ENCODE peak calls at places on chromosome 20, in six cellular contexts. J is H1, H is GM12878, W is GM12891, T is K562, S is HepG2. L is an unnamed sample.

GRCh38 chr20:25246182-25246943 is 1.5 kb upstream of the PYGB start:
- DNase-seq in S (no peak), W (no peak), T (no peak), H (no peak), J (no peak), L (no peak)

GRCh38 chr20:49284818-49285217 is 7.0 kb upstream of the ZNFX1 start:
- DNase-seq in T (no peak), S (no peak), W (no peak), H (no peak), J (no peak), L (no peak)

GRCh38 chr20:44928595-44928994 is 18.7 kb downstream of the PABPC1L start:
- DNase-seq in H (no peak), S (no peak), T (no peak), J (no peak), W (no peak), L (no peak)

GRCh38 chr20:8749986-8750385 is 318.9 kb upstream of the PLCB4 start:
- DNase-seq in W (no peak), H (no peak), J (no peak), T (no peak), S (no peak), L (no peak)

GRCh38 chr20:19815553-19815991 is 57.5 kb downstream of the RIN2 start:
- DNase-seq in H (no peak), W (no peak), S (peak; percentile 70), J (no peak), T (no peak), L (no peak)

GRCh38 chr20:8334641-8335040 is 202.6 kb downstream of the PLCB1 start:
- DNase-seq in W (no peak), J (no peak), T (no peak), H (no peak), S (peak; percentile 64), L (no peak)

GRCh38 chr20:21323640-21324039 is 20.5 kb downstream of the XRN2 start:
- DNase-seq in T (peak; percentile 55), W (no peak), S (no peak), J (no peak), H (no peak), L (no peak)

GRCh38 chr20:23565503-23566056 is 2.7 kb downstream of the CST9L start:
- DNase-seq in H (no peak), W (no peak), T (no peak), J (no peak), S (no peak), L (no peak)

GRCh38 chr20:64077094-64077493 is 2.2 kb downstream of the RGS19 start:
- DNase-seq in S (no peak), W (peak; percentile 77), T (no peak), H (no peak), J (no peak), L (peak; percentile 71)

GRCh38 chr20:2692036-2692885 is at the start of gene EBF4:
- DNase-seq in S (no peak), W (peak; percentile 63), T (peak; percentile 22), J (no peak), H (no peak), L (peak; percentile 59)

GRCh38 chr20:20207291-20207690 is 155.0 kb downstream of the CFAP61 start:
- DNase-seq in H (no peak), T (no peak), J (no peak), S (no peak), W (no peak), L (no peak)

GRCh38 chr20:835220-836045 is 1.9 kb downstream of the FAM110A start:
- DNase-seq in H (no peak), W (no peak), J (no peak), S (no peak), T (peak; percentile 59), L (no peak)

GRCh38 chr20:1827974-1828785 is 67.0 kb upstream of the SIRPA start:
- DNase-seq in S (peak; percentile 99), T (no peak), J (no peak), H (no peak), W (no peak), L (no peak)

GRCh38 chr20:62426678-62427077 is 661 bp downstream of the RBBP8NL start:
- DNase-seq in S (no peak), H (no peak), T (no peak), W (no peak), J (no peak), L (no peak)

GRCh38 chr20:58852559-58853271 is at the start of gene GNAS:
- DNase-seq in W (no peak), S (peak; percentile 21), J (peak; percentile 61), T (peak; percentile 35), H (no peak), L (no peak)

GRCh38 chr20:31595380-31595653 is 9.8 kb upstream of the ID1 start:
- DNase-seq in T (no peak), S (peak; percentile 59), H (no peak), W (no peak), J (no peak), L (no peak)

GRCh38 chr20:634526-634925 is 18.5 kb downstream of the SRXN1 start:
- DNase-seq in H (no peak), W (no peak), J (no peak), S (no peak), T (no peak), L (no peak)

GRCh38 chr20:62805365-62805710 is 703 bp downstream of the OGFR start:
- DNase-seq in S (no peak), W (no peak), H (no peak), T (no peak), J (no peak), L (no peak)

GRCh38 chr20:32566379-32567374 is 18.5 kb downstream of the NOL4L start:
- DNase-seq in S (no peak), H (no peak), W (no peak), T (no peak), J (no peak), L (no peak)

GRCh38 chr20:50029697-50030428 is 47.1 kb downstream of the SNAI1 start:
- DNase-seq in S (peak; percentile 80), H (no peak), T (peak; percentile 82), W (no peak), J (no peak), L (no peak)

GRCh38 chr20:21387528-21387927 is 9.8 kb downstream of the NKX2-4 start:
- DNase-seq in S (no peak), J (no peak), W (no peak), T (no peak), H (no peak), L (no peak)

GRCh38 chr20:59988141-59988540 is 29.9 kb downstream of the CDH26 start:
- DNase-seq in S (no peak), T (no peak), W (no peak), H (no peak), J (no peak), L (no peak)

GRCh38 chr20:59987135-59987534 is 28.9 kb downstream of the CDH26 start:
- DNase-seq in S (no peak), J (no peak), H (no peak), W (no peak), T (no peak), L (no peak)

GRCh38 chr20:59984551-59984950 is 26.3 kb downstream of the CDH26 start:
- DNase-seq in H (no peak), S (no peak), W (no peak), T (no peak), J (no peak), L (no peak)

DNA sequence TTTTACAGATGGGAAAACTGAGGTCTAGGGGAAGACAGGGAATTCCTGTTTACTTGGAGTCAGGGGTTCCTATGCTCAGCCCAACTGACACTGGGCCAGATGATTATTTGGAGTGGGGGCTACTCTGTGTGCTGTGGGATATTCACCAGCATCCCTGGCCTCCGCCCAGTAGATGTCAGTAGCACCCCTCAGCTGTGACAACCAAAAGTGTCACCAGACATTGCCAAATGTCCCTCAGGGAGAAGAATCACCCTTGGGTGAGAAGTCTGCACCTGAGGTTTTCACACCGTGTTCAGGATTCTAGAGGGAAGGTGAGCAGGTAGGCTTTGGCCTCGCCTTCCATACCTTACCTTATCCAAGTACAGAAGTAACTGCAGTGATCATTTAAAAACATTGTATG is 27.6 kb downstream of the CDH26 start:
- DNase-seq in J (no peak), S (no peak), T (peak; percentile 13), H (no peak), W (no peak), L (no peak)
- TF ChIP-seq TAF1 in J (no peak), S (no peak), T (no peak), H (no peak), W (no peak), L (no peak)

DNA sequence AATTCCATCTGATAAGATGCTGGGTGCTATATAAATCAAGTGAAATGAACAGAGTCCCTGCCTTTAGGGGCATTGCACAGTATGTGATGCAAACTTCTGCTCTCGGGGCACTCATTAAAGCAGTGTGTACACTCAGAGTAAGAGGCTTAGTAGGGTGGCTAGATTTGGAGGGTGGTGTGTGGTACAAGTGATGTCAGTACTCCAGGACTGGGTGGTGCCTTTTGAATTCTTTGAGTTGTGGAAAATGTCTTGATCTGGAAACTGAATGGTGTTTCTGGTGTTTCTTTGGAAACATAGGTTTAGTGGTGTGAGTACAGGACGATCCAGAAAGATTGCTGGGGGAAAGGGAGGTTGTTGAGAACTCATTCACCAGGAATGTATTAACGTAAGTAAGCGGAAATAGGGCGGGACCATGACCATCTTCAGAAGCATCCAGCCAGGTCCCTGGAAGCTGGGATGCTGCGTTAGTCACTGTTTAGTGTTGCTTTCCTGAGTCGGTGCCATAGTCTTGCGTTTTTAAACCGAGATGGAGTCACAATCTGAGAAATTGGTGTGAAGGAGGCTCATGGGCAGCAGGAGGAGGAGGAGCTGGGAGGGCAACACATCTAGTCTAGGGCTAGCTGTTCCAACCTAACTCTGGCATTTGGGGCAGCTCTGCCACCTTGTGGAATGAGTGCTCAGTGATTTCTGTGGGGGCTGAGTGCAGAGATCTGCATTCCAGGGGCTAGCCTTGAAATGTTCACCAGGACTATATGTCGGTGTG is 70.3 kb downstream of the SCAND1 start:
- DNase-seq in W (no peak), H (no peak), S (peak; percentile 82), T (peak; percentile 64), J (peak; percentile 43), L (no peak)
- TF ChIP-seq POLR2A in W (no peak), H (no peak), S (no peak), T (no peak), J (no peak), L (no peak)

GRCh38 chr20:35146299-35146921 is 726 bp downstream of the EDEM2 start:
- DNase-seq in W (peak; percentile 24), T (peak; percentile 61), S (peak; percentile 56), J (no peak), H (no peak), L (no peak)
- TF ChIP-seq TAF1 in W (no peak), T (no peak), S (no peak), J (no peak), H (no peak), L (no peak)

DNA sequence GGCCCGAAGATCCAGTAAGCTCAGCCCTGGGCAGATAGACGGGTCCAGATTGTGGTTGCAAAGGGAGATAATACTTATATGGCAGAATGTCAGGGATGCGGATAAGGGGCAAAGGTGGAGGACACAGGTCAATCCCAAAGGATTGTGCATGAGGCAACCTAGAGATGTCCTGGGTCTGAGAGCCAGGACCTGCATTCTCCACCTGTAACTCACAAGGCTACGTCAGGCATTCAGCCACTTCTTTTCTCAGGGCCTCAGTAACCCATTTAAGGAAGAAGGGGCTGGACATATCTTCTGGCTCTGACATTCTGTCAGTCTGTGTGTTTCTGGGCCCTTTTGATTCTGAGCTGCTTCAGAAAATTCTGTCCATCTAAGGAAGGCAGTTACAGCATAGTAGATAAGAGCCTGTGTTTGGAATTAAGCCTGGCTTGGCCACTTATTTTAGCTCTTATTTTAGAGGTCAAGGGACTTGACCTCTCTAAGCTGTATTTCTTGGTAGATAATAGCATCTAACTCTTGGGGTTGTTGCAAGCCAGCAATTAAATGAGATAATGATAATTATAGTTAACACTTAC is 40.2 kb downstream of the CNBD2 start:
- DNase-seq in T (peak; percentile 24), S (no peak), H (no peak), W (no peak), J (no peak), L (no peak)
- TF ChIP-seq POLR2A in T (no peak), S (no peak), H (no peak), W (no peak), J (no peak), L (no peak)

L was measured in GM12892.